ENCODE peak calls at places on chromosomes 7 and 10, in ten cellular contexts. M, B, N, A, P, D, J, V, S and F are unnamed samples.
A peak's percentile ranks its signal among the peaks of the same experiment; 100 is the strongest.

GRCh38 chr10:25388862-25389206 is 214.0 kb downstream of the GPR158 start:
- DNase-seq in J (no peak), V (no peak), A (no peak), S (no peak), B (no peak), D (no peak), P (no peak), N (no peak), M (no peak), F (no peak)

GRCh38 chr10:112746329-112746728 is 203.7 kb upstream of the TCF7L2 start:
- DNase-seq in D (no peak), A (no peak), B (no peak), S (no peak), V (no peak), N (no peak), P (no peak), M (no peak), J (no peak), F (no peak)

GRCh38 chr7:8418627-8419245 is 14.7 kb upstream of the NXPH1 start:
- DNase-seq in S (peak; percentile 61), A (peak; percentile 3), D (no peak), P (peak; percentile 68), J (peak; percentile 40), V (no peak), B (peak; percentile 23), M (peak; percentile 31), N (no peak), F (peak; percentile 20)

GRCh38 chr7:36863901-36864701 is 139.8 kb upstream of the AOAH start:
- DNase-seq in M (peak; percentile 10), N (no peak), B (no peak), A (no peak), J (no peak), V (no peak), S (no peak), D (no peak), P (no peak), F (no peak)

GRCh38 chr7:83697814-83698530 is 49.0 kb upstream of the SEMA3E start:
- DNase-seq in M (no peak), A (no peak), V (no peak), B (no peak), D (no peak), N (no peak), P (no peak), S (peak; percentile 3), J (peak; percentile 2), F (no peak)

GRCh38 chr10:61750943-61751471 is 88.3 kb downstream of the CABCOCO1 start:
- DNase-seq in P (peak; percentile 59), S (peak; percentile 56), J (peak; percentile 69), M (peak; percentile 88), D (peak; percentile 34), B (peak; percentile 65), N (no peak), V (peak; percentile 83), A (no peak), F (peak; percentile 52)

GRCh38 chr7:148950806-148951205 is 66.7 kb upstream of the EZH2 start:
- DNase-seq in P (no peak), J (no peak), S (no peak), N (no peak), A (no peak), M (no peak), V (no peak), B (no peak), D (no peak), F (no peak)

GRCh38 chr7:141674201-141674671 is 27.7 kb downstream of the DENND11 start:
- DNase-seq in M (no peak), D (no peak), B (no peak), S (peak; percentile 49), A (no peak), J (no peak), P (peak; percentile 60), N (no peak), V (no peak), F (peak; percentile 89)

GRCh38 chr10:130020651-130021372 is 56.7 kb upstream of the EBF3 start:
- DNase-seq in A (no peak), N (no peak), M (no peak), J (no peak), D (peak; percentile 5), B (no peak), V (peak; percentile 61), S (no peak), P (no peak), F (no peak)

DNA sequence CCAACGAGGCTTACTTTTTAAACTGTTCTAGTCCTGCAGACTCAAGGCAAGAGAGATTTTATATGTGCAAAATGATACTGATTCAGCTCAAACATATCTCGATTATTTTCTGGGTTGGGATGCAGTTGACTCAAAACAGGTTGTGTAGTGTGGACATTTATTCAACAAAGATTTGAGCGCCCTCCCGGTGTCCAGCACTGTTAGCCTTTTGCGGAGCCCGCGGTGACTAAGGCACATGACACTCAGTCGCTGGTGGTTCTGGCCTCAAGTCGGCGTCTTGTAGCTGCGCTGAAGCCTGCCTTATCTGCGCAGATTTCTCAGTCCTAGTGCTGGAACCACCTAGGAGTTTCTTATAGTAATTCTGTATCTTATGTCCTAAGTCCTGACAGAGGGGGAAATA is 938 bp upstream of the CADPS2 start:
- DNase-seq in S (peak; percentile 79), B (peak; percentile 77), M (peak; percentile 62), D (peak; percentile 71), A (peak; percentile 11), J (peak; percentile 16), P (peak; percentile 54), V (peak; percentile 79), N (peak; percentile 78), F (peak; percentile 51)
- H3K4me3 ChIP-seq in S (peak overlapping the region; percentile 75), B (peak overlapping the region; percentile 85), M (peak overlapping the region; percentile 81), D (peak overlapping the region; percentile 82), A (peak overlapping the region; percentile 80), J (no peak overlapping the region), P (peak overlapping the region; percentile 64), V (peak overlapping the region; percentile 73), N (peak overlapping the region; percentile 72), F (peak overlapping the region; percentile 70)

GRCh38 chr10:22005763-22006162 is 2.2 kb upstream of the DNAJC1 start:
- DNase-seq in P (no peak), A (no peak), V (no peak), S (no peak), B (no peak), M (no peak), J (no peak), D (no peak), N (no peak), F (no peak)

GRCh38 chr10:22006379-22006884 is 2.9 kb upstream of the DNAJC1 start:
- DNase-seq in S (no peak), J (no peak), D (no peak), N (no peak), P (no peak), A (no peak), B (no peak), M (no peak), V (no peak), F (no peak)

GRCh38 chr10:22016046-22016705 is 12.6 kb upstream of the DNAJC1 start:
- DNase-seq in V (no peak), A (no peak), D (no peak), M (no peak), S (no peak), J (no peak), B (no peak), P (no peak), N (no peak), F (no peak)

GRCh38 chr10:22010973-22011408 is 7.5 kb upstream of the DNAJC1 start:
- DNase-seq in S (peak; percentile 47), B (no peak), N (no peak), J (peak; percentile 4), A (no peak), V (no peak), P (peak; percentile 19), M (no peak), D (no peak), F (no peak)
- TF ChIP-seq CTCF in S (peak; percentile 27), B (peak; percentile 58), N (no peak), J (peak; percentile 48), A (peak; percentile 18), V (peak; percentile 54), P (peak; percentile 61), M (peak; percentile 32), D (peak; percentile 54), F (no peak)

DNA sequence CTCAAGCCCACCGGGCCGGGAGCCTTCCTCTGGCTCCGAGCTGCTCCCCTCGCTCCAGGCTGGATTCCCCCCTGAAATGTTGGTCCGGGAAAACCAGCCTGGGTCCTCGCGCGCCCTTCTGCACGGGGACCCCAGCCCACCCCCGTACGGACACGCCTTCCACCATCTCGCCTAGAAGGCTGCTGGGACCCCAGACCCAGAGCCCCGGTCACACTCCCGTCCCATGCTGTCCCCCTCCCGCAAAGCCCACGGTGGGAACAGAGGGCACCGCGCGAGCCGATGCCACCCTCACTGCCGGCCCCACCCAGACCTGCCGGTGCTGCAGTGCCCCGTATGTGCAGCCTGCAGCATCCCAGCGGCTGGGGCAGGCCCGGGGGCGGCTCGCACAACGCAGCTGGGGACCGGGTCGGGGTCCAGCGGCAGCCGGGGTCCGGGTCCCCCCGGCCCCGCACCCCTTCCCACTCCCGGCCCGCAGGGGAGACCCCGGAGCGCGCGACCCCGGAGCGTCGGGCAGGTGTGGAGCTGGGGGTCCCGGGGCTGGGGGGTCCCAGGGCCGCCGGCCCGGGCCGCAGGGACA is 871 bp downstream of the SPOCK2 start:
- DNase-seq in B (no peak), J (no peak), V (no peak), M (peak; percentile 39), D (no peak), N (no peak), S (no peak), A (no peak), P (no peak), F (no peak)
- H3K4me3 ChIP-seq in B (peak overlapping the region; percentile 58), J (no peak overlapping the region), V (peak overlapping the region; percentile 60), M (peak overlapping the region; percentile 41), D (peak overlapping the region; percentile 11), N (peak overlapping the region; percentile 35), S (no peak overlapping the region), A (no peak overlapping the region), P (no peak overlapping the region), F (peak overlapping the region; percentile 39)

GRCh38 chr10:69787681-69788080 is 14.0 kb upstream of the COL13A1 start:
- DNase-seq in P (no peak), J (no peak), S (no peak), D (no peak), M (no peak), A (no peak), B (no peak), V (no peak), N (no peak), F (no peak)

GRCh38 chr10:69783515-69783914 is 18.2 kb upstream of the COL13A1 start:
- DNase-seq in M (no peak), D (no peak), V (no peak), B (no peak), N (no peak), J (no peak), S (no peak), A (no peak), P (no peak), F (no peak)

GRCh38 chr10:69791812-69792211 is 9.9 kb upstream of the COL13A1 start:
- DNase-seq in D (no peak), N (no peak), J (no peak), M (no peak), A (no peak), B (no peak), S (no peak), V (no peak), P (no peak), F (no peak)

GRCh38 chr10:69789164-69789576 is 12.5 kb upstream of the COL13A1 start:
- DNase-seq in N (no peak), D (no peak), V (no peak), P (no peak), J (no peak), B (no peak), A (no peak), S (peak; percentile 62), M (no peak), F (no peak)

DNA sequence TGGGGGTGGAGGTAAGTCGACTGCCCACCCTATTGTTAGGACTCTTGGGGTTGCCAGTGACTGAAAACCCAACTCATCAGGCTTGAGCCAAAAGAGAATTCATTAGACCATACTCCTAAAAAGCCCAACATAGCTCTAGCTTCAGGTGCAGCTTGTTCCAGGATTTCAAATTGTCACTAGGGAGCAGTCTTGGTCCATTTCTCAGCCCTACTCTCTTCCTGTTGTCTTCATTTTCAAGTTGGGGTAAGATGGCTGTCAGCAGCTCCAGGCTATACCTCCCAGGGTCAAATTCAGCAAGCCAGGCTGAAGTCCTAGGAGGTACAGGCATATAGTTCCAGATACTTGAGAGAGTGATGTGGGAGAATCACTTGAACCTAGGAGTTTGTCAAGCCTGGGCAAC is 14.9 kb upstream of the COL13A1 start:
- DNase-seq in D (no peak), S (peak; percentile 56), P (peak; percentile 31), V (no peak), J (peak; percentile 56), B (no peak), A (no peak), M (no peak), N (no peak), F (no peak)
- TF ChIP-seq CTCF in D (no peak), S (peak; percentile 51), P (peak; percentile 33), V (peak; percentile 14), J (peak; percentile 65), B (no peak), A (peak; percentile 72), M (peak; percentile 17), N (no peak), F (peak; percentile 60)